ENCODE peak calls at places on chromosomes 11 and 22, in four cellular contexts. T, P, C and I are unnamed samples. For H3K27me3, the result is how much of the 10 kb centered on the place peaks cover.

GRCh38 chr22:35705141-35705540 is 12.5 kb upstream of the APOL5 start:
- DNase-seq in T (no peak), P (no peak), C (no peak), I (no peak)

GRCh38 chr11:72048718-72049460 is 31.5 kb downstream of the NUMA1 start:
- DNase-seq in T (no peak), P (no peak), C (no peak), I (no peak)

GRCh38 chr11:78886616-78887015 is 312.0 kb upstream of the NARS2 start:
- DNase-seq in T (no peak), P (no peak), C (no peak), I (no peak)

GRCh38 chr11:1454576-1454975 is 32.0 kb downstream of the MOB2 start:
- DNase-seq in T (no peak), P (no peak), C (no peak), I (no peak)

GRCh38 chr11:47083913-47084312 is 92.8 kb downstream of the ARFGAP2 start:
- DNase-seq in T (no peak), P (no peak), C (no peak), I (no peak)

GRCh38 chr11:134513585-134514120 is 101.6 kb upstream of the B3GAT1 start:
- DNase-seq in T (no peak), P (no peak), C (no peak), I (no peak)

GRCh38 chr11:129750343-129751292 is 65.0 kb upstream of the TMEM45B start:
- DNase-seq in T (peak), P (peak), C (peak), I (peak)

GRCh38 chr11:65898656-65899355 is 1.4 kb downstream of the FOSL1 start:
- DNase-seq in T (no peak), P (no peak), C (no peak), I (no peak)

GRCh38 chr11:111976614-111977140 is 39.5 kb downstream of the DIXDC1 start:
- DNase-seq in T (no peak), P (no peak), C (peak), I (peak)

GRCh38 chr11:19557720-19558140 is 154.9 kb upstream of the NAV2 start:
- DNase-seq in T (peak), P (peak), C (peak), I (peak)

GRCh38 chr22:38453065-38453672 is 1.8 kb downstream of the KCNJ4 start:
- DNase-seq in T (no peak), P (no peak), C (no peak), I (no peak)

GRCh38 chr11:36073411-36074203 is 129.7 kb downstream of the LDLRAD3 start:
- DNase-seq in T (peak), P (no peak), C (peak), I (peak)

GRCh38 chr11:125433454-125434121 is 62.5 kb downstream of the FEZ1 start:
- DNase-seq in T (peak), P (no peak), C (peak), I (peak)

GRCh38 chr11:105713106-105713505 is 103.2 kb downstream of the GRIA4 start:
- DNase-seq in T (no peak), P (no peak), C (no peak), I (no peak)

DNA sequence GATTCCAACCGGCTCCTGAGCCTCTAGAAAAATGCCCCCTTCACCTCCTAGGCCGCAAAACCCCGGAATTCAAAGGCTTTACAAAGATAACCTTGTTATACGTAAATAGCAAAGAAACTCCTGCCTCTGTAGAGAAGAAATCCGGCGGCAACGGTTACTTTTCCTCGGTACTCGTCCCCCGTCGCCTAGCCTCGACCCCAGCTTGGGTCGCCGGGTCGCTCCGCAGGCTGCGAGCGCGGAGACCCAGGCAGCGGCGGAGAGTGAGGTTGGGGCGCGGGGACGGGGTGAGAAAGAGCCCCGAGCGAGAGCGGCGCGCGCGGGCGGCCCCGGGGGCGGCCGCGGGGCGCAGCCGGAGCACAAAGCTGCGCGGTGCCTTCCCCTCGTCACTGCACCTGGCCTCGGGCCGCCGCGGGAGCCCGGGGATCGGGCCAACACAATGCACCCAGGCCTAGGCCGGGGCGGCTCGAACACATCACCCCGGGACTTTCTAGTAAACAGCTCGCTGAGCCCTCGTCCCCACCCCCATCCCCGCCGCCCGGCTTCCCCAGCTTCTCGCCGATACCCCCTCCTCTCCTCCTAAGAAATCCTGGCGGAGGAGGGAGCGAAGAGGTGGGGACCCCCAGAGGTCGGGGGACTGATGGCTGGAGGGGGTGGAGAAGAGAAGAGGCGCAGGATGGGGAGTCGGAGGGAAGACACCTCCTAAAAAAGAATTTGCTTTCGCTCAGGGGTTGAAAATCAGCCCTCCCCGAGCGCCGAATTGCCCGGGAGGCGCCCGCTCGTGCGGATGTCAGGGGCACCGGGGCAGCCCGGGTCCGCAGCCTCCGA is 874 bp downstream of the MPPED2 start:
- DNase-seq in T (peak), P (no peak), C (peak), I (peak)
- H3K4me3 ChIP-seq in T (peak), P (peak), C (peak), I (peak)

GRCh38 chr22:19797086-19797485 is 36.5 kb downstream of the TBX1 start:
- DNase-seq in T (no peak), P (no peak), C (no peak), I (peak)
- H3K27me3 ChIP-seq in T (under half), P (under half), C (under half), I (under half)

GRCh38 chr11:82889133-82890001 is 10.9 kb downstream of the PRCP start:
- DNase-seq in T (peak), P (no peak), C (no peak), I (no peak)
- H3K27ac ChIP-seq in T (no peak), P (no peak), C (peak), I (peak)

GRCh38 chr22:29769723-29770321 is 2.7 kb downstream of the UQCR10 start:
- DNase-seq in T (no peak), P (no peak), C (no peak), I (no peak)
- H3K4me3 ChIP-seq in T (no peak), P (no peak), C (no peak), I (no peak)

GRCh38 chr11:121366970-121367369 is 74.4 kb downstream of the SC5D start:
- DNase-seq in T (peak), P (no peak), C (no peak), I (no peak)
- H3K27me3 ChIP-seq in T (under half), P (under half), C (under half), I (under half)